ENCODE peak calls at places on chromosomes 6 and 20, in five cellular contexts. One of them, this sample, is unnamed.

GRCh38 chr6:169165561-169166300 is 87.9 kb downstream of the THBS2 start:
- DNase-seq in effector memory CD4-positive, alpha-beta T cell: no peak
- DNase-seq in heart left ventricle: no peak
- DNase-seq in upper lobe of right lung: no peak
- DNase-seq in lung: no peak
- DNase-seq in this sample: no peak

GRCh38 chr6:42315991-42316378 is 98.3 kb upstream of the MRPS10 start:
- DNase-seq in effector memory CD4-positive, alpha-beta T cell: no peak
- DNase-seq in heart left ventricle: no peak
- DNase-seq in upper lobe of right lung: no peak
- DNase-seq in lung: no peak
- DNase-seq in this sample: no peak

GRCh38 chr20:19552144-19552895 is 205.7 kb upstream of the RIN2 start:
- DNase-seq in effector memory CD4-positive, alpha-beta T cell: no peak
- DNase-seq in heart left ventricle: no peak
- DNase-seq in upper lobe of right lung: peak; percentile 69
- DNase-seq in lung: peak; percentile 66
- DNase-seq in this sample: no peak

GRCh38 chr6:130778946-130779657 is 48.1 kb upstream of the SMLR1 start:
- DNase-seq in effector memory CD4-positive, alpha-beta T cell: no peak
- DNase-seq in heart left ventricle: no peak
- DNase-seq in upper lobe of right lung: no peak
- DNase-seq in lung: no peak
- DNase-seq in this sample: no peak

GRCh38 chr6:4644962-4645361 is 131.2 kb upstream of the CDYL start:
- DNase-seq in effector memory CD4-positive, alpha-beta T cell: no peak
- DNase-seq in heart left ventricle: no peak
- DNase-seq in upper lobe of right lung: no peak
- DNase-seq in lung: no peak
- DNase-seq in this sample: no peak

GRCh38 chr6:26576929-26577719 is 19.6 kb upstream of the ABT1 start:
- DNase-seq in effector memory CD4-positive, alpha-beta T cell: peak; percentile 52
- DNase-seq in heart left ventricle: no peak
- DNase-seq in upper lobe of right lung: peak; percentile 76
- DNase-seq in lung: no peak
- DNase-seq in this sample: no peak

GRCh38 chr6:26097268-26097875 is 10.1 kb downstream of the HFE start:
- DNase-seq in effector memory CD4-positive, alpha-beta T cell: peak; percentile 61
- DNase-seq in heart left ventricle: peak; percentile 52
- DNase-seq in upper lobe of right lung: no peak
- DNase-seq in lung: peak; percentile 65
- DNase-seq in this sample: peak; percentile 80

GRCh38 chr20:25339608-25340007 is 51.0 kb downstream of the ABHD12 start:
- DNase-seq in effector memory CD4-positive, alpha-beta T cell: no peak
- DNase-seq in heart left ventricle: no peak
- DNase-seq in upper lobe of right lung: no peak
- DNase-seq in lung: peak; percentile 46
- DNase-seq in this sample: no peak

GRCh38 chr20:38165966-38166706 is 1.1 kb upstream of the TGM2 start:
- DNase-seq in effector memory CD4-positive, alpha-beta T cell: no peak
- DNase-seq in heart left ventricle: no peak
- DNase-seq in upper lobe of right lung: peak; percentile 38
- DNase-seq in lung: no peak
- DNase-seq in this sample: no peak

GRCh38 chr6:157045831-157046454 is 268.8 kb downstream of the ARID1B start:
- DNase-seq in effector memory CD4-positive, alpha-beta T cell: no peak
- DNase-seq in heart left ventricle: no peak
- DNase-seq in upper lobe of right lung: no peak
- DNase-seq in lung: no peak
- DNase-seq in this sample: no peak

GRCh38 chr6:167856999-167857660 is 30.4 kb downstream of the AFDN start:
- DNase-seq in effector memory CD4-positive, alpha-beta T cell: no peak
- DNase-seq in heart left ventricle: no peak
- DNase-seq in upper lobe of right lung: no peak
- DNase-seq in lung: no peak
- DNase-seq in this sample: no peak

GRCh38 chr6:79468587-79468986 is 68.6 kb downstream of the LCA5 start:
- DNase-seq in effector memory CD4-positive, alpha-beta T cell: no peak
- DNase-seq in heart left ventricle: no peak
- DNase-seq in upper lobe of right lung: no peak
- DNase-seq in lung: no peak
- DNase-seq in this sample: no peak

GRCh38 chr20:34951652-34952051 is 4.0 kb downstream of the GSS start:
- DNase-seq in effector memory CD4-positive, alpha-beta T cell: no peak
- DNase-seq in heart left ventricle: peak; percentile 51
- DNase-seq in upper lobe of right lung: no peak
- DNase-seq in lung: no peak
- DNase-seq in this sample: no peak

GRCh38 chr20:34621383-34622367 is 55.2 kb downstream of the PIGU start:
- DNase-seq in effector memory CD4-positive, alpha-beta T cell: no peak
- DNase-seq in heart left ventricle: no peak
- DNase-seq in upper lobe of right lung: no peak
- DNase-seq in lung: no peak
- DNase-seq in this sample: no peak

GRCh38 chr20:48002517-48002970 is 217.3 kb upstream of the SULF2 start:
- DNase-seq in effector memory CD4-positive, alpha-beta T cell: no peak
- DNase-seq in heart left ventricle: no peak
- DNase-seq in upper lobe of right lung: no peak
- DNase-seq in lung: no peak
- DNase-seq in this sample: no peak

GRCh38 chr6:107187630-107188029 is 72.3 kb upstream of the BEND3 start:
- DNase-seq in effector memory CD4-positive, alpha-beta T cell: no peak
- DNase-seq in heart left ventricle: no peak
- DNase-seq in upper lobe of right lung: no peak
- DNase-seq in lung: no peak
- DNase-seq in this sample: no peak

GRCh38 chr6:35602133-35602946 is 86.4 kb downstream of the FKBP5 start:
- DNase-seq in effector memory CD4-positive, alpha-beta T cell: no peak
- DNase-seq in heart left ventricle: no peak
- DNase-seq in upper lobe of right lung: no peak
- DNase-seq in lung: no peak
- DNase-seq in this sample: no peak

GRCh38 chr6:138692978-138693909 is 80.3 kb upstream of the CCDC28A start:
- DNase-seq in effector memory CD4-positive, alpha-beta T cell: peak; percentile 16
- DNase-seq in heart left ventricle: peak; percentile 67
- DNase-seq in upper lobe of right lung: peak; percentile 90
- DNase-seq in lung: peak; percentile 84
- DNase-seq in this sample: peak; percentile 79

GRCh38 chr6:47196113-47196512 is 113.6 kb downstream of the TNFRSF21 start:
- DNase-seq in effector memory CD4-positive, alpha-beta T cell: no peak
- DNase-seq in heart left ventricle: no peak
- DNase-seq in upper lobe of right lung: no peak
- DNase-seq in lung: no peak
- DNase-seq in this sample: no peak

GRCh38 chr20:52096117-52096516 is 95.5 kb downstream of the ZFP64 start:
- DNase-seq in effector memory CD4-positive, alpha-beta T cell: no peak
- DNase-seq in heart left ventricle: no peak
- DNase-seq in upper lobe of right lung: no peak
- DNase-seq in lung: no peak
- DNase-seq in this sample: no peak

GRCh38 chr6:100838011-100838410 is 43.1 kb downstream of the ASCC3 start:
- DNase-seq in effector memory CD4-positive, alpha-beta T cell: no peak
- DNase-seq in heart left ventricle: no peak
- DNase-seq in upper lobe of right lung: no peak
- DNase-seq in lung: no peak
- DNase-seq in this sample: no peak

GRCh38 chr20:48638546-48638945 is 189.3 kb downstream of the PREX1 start:
- DNase-seq in effector memory CD4-positive, alpha-beta T cell: no peak
- DNase-seq in heart left ventricle: no peak
- DNase-seq in upper lobe of right lung: no peak
- DNase-seq in lung: no peak
- DNase-seq in this sample: no peak

GRCh38 chr6:22042713-22043112 is 254.1 kb downstream of the PRL start:
- DNase-seq in effector memory CD4-positive, alpha-beta T cell: no peak
- DNase-seq in heart left ventricle: no peak
- DNase-seq in upper lobe of right lung: no peak
- DNase-seq in lung: no peak
- DNase-seq in this sample: no peak

GRCh38 chr6:98657764-98658163 is 176.6 kb upstream of the POU3F2 start:
- DNase-seq in effector memory CD4-positive, alpha-beta T cell: no peak
- DNase-seq in heart left ventricle: no peak
- DNase-seq in upper lobe of right lung: peak; percentile 58
- DNase-seq in lung: no peak
- DNase-seq in this sample: no peak

DNA sequence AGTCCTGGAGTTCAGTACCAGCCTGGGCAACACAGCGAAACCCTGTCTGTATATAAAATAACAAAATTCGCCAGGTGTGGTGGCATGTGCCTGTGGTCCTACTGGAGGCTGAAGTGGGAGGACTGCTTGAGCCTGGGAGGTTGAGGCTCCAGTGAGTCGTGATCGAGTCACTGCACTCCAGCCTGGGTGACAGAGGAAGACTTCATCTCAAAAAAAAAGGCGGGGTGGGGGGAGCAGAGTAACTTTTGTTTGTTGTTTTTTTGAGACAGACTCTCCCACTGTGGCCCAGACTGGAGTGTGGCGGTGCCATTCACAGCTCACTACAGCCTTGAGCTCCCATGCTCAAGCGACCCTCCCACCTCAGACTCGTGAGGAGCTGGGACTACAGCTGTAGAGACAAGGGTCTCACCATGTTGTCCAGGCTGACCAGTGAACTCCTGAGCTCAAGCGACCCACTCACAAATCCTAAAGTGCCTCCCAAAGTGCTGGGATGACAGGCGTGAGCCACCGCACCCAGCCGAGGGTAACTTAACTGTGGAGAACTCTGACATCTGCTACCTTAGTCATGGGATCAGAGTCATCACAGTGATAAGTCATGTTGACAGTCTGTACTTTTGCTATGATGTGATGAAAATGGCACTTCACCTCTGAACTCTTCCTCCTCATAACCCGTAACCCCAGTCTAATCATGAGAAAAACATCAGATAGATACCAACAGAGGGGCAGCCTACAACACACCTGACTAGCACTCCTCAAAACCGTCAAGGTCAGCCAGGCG is 16.5 kb downstream of the PEDS1 start:
- DNase-seq in effector memory CD4-positive, alpha-beta T cell: no peak
- DNase-seq in heart left ventricle: no peak
- DNase-seq in upper lobe of right lung: peak; percentile 41
- DNase-seq in lung: no peak
- DNase-seq in this sample: no peak
- H3K27ac ChIP-seq in effector memory CD4-positive, alpha-beta T cell: no peak overlapping the region
- H3K27ac ChIP-seq in heart left ventricle: no peak overlapping the region
- H3K27ac ChIP-seq in upper lobe of right lung: peak overlapping the region; percentile 68
- H3K27ac ChIP-seq in lung: peak overlapping the region; percentile 54
- H3K27ac ChIP-seq in this sample: no peak overlapping the region

GRCh38 chr6:148760568-148761531 is 14.0 kb downstream of the UST start:
- DNase-seq in effector memory CD4-positive, alpha-beta T cell: peak; percentile 29
- DNase-seq in heart left ventricle: peak; percentile 79
- DNase-seq in upper lobe of right lung: no peak
- DNase-seq in lung: peak; percentile 41
- DNase-seq in this sample: peak; percentile 66
- H3K4me3 ChIP-seq in effector memory CD4-positive, alpha-beta T cell: peak overlapping the region; percentile 31
- H3K4me3 ChIP-seq in heart left ventricle: no peak overlapping the region
- H3K4me3 ChIP-seq in upper lobe of right lung: peak overlapping the region; percentile 26
- H3K4me3 ChIP-seq in lung: no peak overlapping the region
- H3K4me3 ChIP-seq in this sample: peak overlapping the region; percentile 24

DNA sequence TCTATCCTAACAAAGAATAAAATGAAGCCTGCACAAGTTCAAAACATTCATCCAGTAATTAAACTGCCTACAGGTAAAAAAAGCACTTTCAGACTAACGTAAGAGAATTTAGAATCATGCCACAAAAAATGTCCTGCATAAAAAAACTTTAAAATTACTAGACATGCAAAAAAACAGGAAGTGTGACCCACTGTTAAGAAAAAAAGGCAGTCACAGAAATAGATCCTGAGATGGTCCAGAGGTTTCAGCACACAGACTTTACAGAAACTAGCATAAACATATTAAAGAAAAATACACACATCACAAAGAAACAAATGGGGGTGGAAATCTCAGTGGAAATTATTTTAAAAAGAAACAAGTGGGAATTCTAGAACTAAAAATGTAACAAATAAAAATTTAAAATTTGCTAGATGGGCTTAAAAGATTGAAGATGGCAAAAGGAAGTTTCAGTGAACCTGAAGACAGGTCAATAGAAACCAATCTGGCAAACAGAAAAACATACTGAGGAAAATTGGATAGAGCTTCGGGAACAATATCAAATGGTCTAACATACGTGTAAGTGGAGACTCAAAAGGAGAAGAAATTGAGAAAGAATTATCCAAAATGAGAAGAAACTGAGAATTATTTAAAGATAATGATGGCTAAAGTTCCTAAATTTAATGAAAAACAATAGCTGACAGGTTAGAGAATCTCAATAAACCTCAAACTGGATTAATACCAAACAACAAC is 3.4 kb upstream of the ZNF133 start:
- DNase-seq in effector memory CD4-positive, alpha-beta T cell: no peak
- DNase-seq in heart left ventricle: no peak
- DNase-seq in upper lobe of right lung: no peak
- DNase-seq in lung: no peak
- DNase-seq in this sample: no peak
- H3K9me3 ChIP-seq in effector memory CD4-positive, alpha-beta T cell: no peaks in the 10 kb centered on the region
- H3K9me3 ChIP-seq in heart left ventricle: peaks cover 14% of the 10 kb centered on the region
- H3K9me3 ChIP-seq in upper lobe of right lung: no peaks in the 10 kb centered on the region
- H3K9me3 ChIP-seq in lung: peaks cover 2% of the 10 kb centered on the region
- H3K9me3 ChIP-seq in this sample: peaks cover 3% of the 10 kb centered on the region

GRCh38 chr6:128252293-128253176 is 267.9 kb downstream of the PTPRK start:
- DNase-seq in effector memory CD4-positive, alpha-beta T cell: no peak
- DNase-seq in heart left ventricle: no peak
- DNase-seq in upper lobe of right lung: no peak
- DNase-seq in lung: no peak
- DNase-seq in this sample: no peak
- H3K27ac ChIP-seq in effector memory CD4-positive, alpha-beta T cell: no peak overlapping the region
- H3K27ac ChIP-seq in heart left ventricle: no peak overlapping the region
- H3K27ac ChIP-seq in upper lobe of right lung: no peak overlapping the region
- H3K27ac ChIP-seq in lung: no peak overlapping the region
- H3K27ac ChIP-seq in this sample: no peak overlapping the region

GRCh38 chr6:111758608-111759293 is 114.5 kb downstream of the FYN start:
- DNase-seq in effector memory CD4-positive, alpha-beta T cell: peak; percentile 18
- DNase-seq in heart left ventricle: no peak
- DNase-seq in upper lobe of right lung: no peak
- DNase-seq in lung: no peak
- DNase-seq in this sample: no peak
- H3K4me3 ChIP-seq in effector memory CD4-positive, alpha-beta T cell: peak overlapping the region; percentile 59
- H3K4me3 ChIP-seq in heart left ventricle: no peak overlapping the region
- H3K4me3 ChIP-seq in upper lobe of right lung: peak overlapping the region; percentile 30
- H3K4me3 ChIP-seq in lung: no peak overlapping the region
- H3K4me3 ChIP-seq in this sample: no peak overlapping the region

GRCh38 chr6:122495612-122496011 is 24.0 kb upstream of the SERINC1 start:
- DNase-seq in effector memory CD4-positive, alpha-beta T cell: no peak
- DNase-seq in heart left ventricle: no peak
- DNase-seq in upper lobe of right lung: no peak
- DNase-seq in lung: no peak
- DNase-seq in this sample: no peak

GRCh38 chr6:122501475-122501874 is 29.9 kb upstream of the SERINC1 start:
- DNase-seq in effector memory CD4-positive, alpha-beta T cell: no peak
- DNase-seq in heart left ventricle: no peak
- DNase-seq in upper lobe of right lung: no peak
- DNase-seq in lung: no peak
- DNase-seq in this sample: no peak
- H3K9me3 ChIP-seq in effector memory CD4-positive, alpha-beta T cell: no peaks in the 10 kb centered on the region
- H3K9me3 ChIP-seq in heart left ventricle: peaks cover 54% of the 10 kb centered on the region
- H3K9me3 ChIP-seq in upper lobe of right lung: peaks cover 18% of the 10 kb centered on the region
- H3K9me3 ChIP-seq in lung: peaks cover 6% of the 10 kb centered on the region
- H3K9me3 ChIP-seq in this sample: peaks cover 2% of the 10 kb centered on the region

This sample was measured in WERI-Rb-1.